ENCODE peak calls at places on chromosomes 12 and 14, in four cellular contexts. K, T, M and D are unnamed samples.

GRCh38 chr12:58584885-58585284 is 335.4 kb downstream of the LRIG3 start:
- DNase-seq in K (peak), T (no peak), M (no peak), D (no peak)

GRCh38 chr14:48814562-48814961 is 771.6 kb downstream of the RPS29 start:
- DNase-seq in K (no peak), T (no peak), M (no peak), D (no peak)

GRCh38 chr12:105617141-105617540 is 286.6 kb downstream of the C12orf75 start:
- DNase-seq in K (no peak), T (no peak), M (no peak), D (no peak)

GRCh38 chr14:23627961-23628360 is 8.2 kb upstream of the DHRS2 start:
- DNase-seq in K (no peak), T (no peak), M (no peak), D (no peak)

GRCh38 chr14:56487761-56488160 is 91.8 kb upstream of the TMEM260 start:
- DNase-seq in K (peak), T (no peak), M (no peak), D (no peak)

GRCh38 chr12:101552277-101552676 is 42.5 kb upstream of the MYBPC1 start:
- DNase-seq in K (peak), T (no peak), M (no peak), D (no peak)

GRCh38 chr12:106085213-106085612 is 53.5 kb downstream of the NUAK1 start:
- DNase-seq in K (no peak), T (no peak), M (no peak), D (no peak)

GRCh38 chr12:105562727-105563072 is 232.2 kb downstream of the C12orf75 start:
- DNase-seq in K (no peak), T (no peak), M (peak), D (no peak)

GRCh38 chr14:102088012-102088792 is 1.4 kb upstream of the HSP90AA1 start:
- DNase-seq in K (no peak), T (peak), M (no peak), D (no peak)

GRCh38 chr14:88791252-88791621 is 1.5 kb downstream of the EML5 start:
- DNase-seq in K (no peak), T (no peak), M (no peak), D (no peak)

GRCh38 chr14:89399594-89400068 is 17.4 kb downstream of the FOXN3 start:
- DNase-seq in K (peak), T (no peak), M (no peak), D (peak)

DNA sequence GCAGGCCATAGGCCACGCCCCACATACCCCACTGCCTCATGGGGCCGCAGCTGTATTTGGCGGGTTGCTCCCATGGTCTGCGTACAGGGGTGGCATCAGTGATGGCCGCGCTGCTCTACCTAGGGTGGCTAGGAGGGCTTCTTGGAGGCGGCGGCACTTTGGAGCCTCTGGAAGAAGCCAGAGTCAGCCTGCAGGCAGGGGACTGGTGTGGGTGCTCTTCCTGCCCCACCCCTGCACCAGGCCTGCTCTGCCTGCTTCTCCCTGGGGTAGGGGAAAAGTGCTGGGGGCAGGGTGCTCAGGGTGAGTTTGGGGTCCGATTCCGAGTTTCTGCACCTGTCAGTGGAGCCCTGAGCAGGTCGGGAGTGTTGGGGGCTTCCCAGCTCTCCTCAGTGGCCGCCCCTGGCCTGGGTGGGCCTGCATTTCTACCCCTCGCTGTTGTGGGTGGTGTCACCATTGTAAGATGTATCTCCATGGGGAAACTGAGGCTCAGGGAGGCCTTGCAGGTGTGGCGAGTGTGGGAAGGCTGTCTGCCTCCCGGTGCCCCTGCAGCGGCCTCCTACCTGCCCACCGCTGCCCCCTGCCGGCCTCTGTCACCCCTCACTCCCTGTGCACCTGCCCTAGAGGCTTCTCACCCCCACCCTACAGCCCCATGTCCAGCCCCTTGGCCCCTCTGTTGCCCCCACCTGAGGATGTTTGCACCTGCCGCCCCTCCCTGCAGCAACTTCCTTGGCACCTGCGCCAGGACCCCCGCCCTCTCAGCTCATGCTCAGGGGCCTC is 5.5 kb downstream of the CEP170B start:
- DNase-seq in K (no peak), T (no peak), M (peak), D (peak)
- TF ChIP-seq MAZ in K (no peak), T (no peak), M (no peak), D (no peak)

DNA sequence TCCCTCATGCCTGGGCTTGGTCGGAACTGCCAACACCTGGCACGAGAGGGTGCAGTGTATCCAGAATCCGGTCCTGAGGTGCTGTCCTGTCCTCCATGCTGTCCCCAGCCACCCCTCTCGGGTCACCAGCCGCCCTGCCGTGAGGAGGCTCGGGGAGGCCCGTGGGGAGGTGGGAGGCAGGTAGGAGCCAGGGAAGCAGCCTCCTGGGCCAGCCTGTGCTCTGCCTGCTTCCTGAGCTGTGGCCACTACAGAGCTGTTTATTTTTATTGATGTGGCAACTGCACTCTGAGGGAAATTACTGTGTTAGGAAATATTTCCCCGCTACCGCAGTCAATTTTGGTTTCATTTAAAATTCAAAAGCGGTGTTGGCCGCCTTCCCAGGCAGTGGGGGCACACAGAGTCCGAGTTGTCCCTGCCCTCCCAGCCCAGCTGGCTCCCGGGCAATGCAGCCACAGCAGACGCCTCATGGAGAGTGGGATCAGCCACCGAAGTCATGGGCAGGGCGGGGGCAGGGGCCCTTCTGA is 18.3 kb downstream of the NOC4L start:
- DNase-seq in K (peak), T (no peak), M (no peak), D (no peak)
- TF ChIP-seq MAZ in K (peak), T (no peak), M (no peak), D (no peak)

GRCh38 chr14:74572829-74573360 is 39.1 kb downstream of the LTBP2 start:
- DNase-seq in K (peak), T (no peak), M (no peak), D (no peak)
- TF ChIP-seq MAZ in K (no peak), T (no peak), M (no peak), D (no peak)

DNA sequence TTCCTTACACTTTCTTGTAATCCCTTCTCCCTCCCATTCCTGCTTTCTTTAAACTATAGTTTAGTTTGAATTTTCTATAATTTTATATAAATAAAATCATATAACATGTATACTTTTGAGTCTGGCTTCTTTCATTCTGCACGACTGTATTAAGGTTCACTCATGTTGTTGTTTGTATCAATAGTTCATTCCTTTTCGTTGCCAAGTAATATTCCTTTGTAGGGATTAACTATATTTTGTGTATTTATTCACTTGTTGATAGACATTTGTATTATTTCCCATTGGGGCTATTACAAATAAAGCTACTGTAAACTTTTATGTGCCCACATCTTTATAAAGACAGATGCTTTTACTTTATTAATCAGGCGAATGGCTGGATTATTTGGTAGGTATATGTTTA is 39.4 kb upstream of the TBC1D15 start:
- DNase-seq in K (no peak), T (no peak), M (no peak), D (no peak)
- TF ChIP-seq MAZ in K (no peak), T (no peak), M (no peak), D (no peak)

DNA sequence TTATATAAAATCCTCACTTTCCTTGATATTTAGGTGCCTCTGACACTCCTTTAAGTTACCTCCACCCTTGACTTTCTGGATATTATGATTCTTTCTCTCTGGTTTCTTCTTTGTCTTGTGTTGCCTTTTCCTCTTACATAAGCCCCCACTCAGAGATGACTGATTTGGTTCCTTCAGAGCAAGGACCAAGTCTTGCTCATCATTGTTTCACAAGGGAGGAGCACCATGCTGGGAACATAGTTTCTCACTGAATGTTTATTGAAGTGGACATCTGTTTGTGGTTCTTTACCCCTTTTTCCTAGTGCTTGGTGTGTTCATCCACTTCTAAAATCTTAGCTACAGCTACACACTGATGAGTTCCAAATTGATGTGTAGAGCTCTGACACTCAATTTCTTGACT is 161.3 kb upstream of the PTPRQ start:
- DNase-seq in K (peak), T (no peak), M (no peak), D (no peak)
- TF ChIP-seq MAZ in K (no peak), T (no peak), M (no peak), D (no peak)

GRCh38 chr14:96203635-96204034 is 1.0 kb upstream of the BDKRB2 start:
- DNase-seq in K (peak), T (no peak), M (no peak), D (no peak)
- TF ChIP-seq MAZ in K (no peak), T (no peak), M (no peak), D (no peak)

DNA sequence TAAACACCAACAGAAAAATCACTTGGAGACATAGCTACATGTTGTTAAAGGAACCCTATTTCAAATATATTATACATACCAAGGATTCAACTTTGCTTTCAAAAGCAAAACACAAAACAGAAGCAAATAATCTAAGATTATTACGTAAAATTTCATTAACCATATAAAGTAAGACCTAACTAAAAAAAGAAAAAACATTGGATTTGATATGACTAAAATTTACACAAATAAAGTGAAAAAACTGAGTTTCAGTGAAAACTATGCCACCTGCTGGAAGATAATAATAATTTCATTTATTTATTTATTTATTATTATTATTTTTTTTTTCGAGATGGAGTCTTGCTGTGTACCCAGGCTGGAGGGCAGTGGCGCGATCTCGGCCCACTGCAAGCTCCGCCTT is 45.2 kb downstream of the WDHD1 start:
- DNase-seq in K (peak), T (no peak), M (no peak), D (no peak)
- TF ChIP-seq MAZ in K (no peak), T (no peak), M (no peak), D (no peak)

DNA sequence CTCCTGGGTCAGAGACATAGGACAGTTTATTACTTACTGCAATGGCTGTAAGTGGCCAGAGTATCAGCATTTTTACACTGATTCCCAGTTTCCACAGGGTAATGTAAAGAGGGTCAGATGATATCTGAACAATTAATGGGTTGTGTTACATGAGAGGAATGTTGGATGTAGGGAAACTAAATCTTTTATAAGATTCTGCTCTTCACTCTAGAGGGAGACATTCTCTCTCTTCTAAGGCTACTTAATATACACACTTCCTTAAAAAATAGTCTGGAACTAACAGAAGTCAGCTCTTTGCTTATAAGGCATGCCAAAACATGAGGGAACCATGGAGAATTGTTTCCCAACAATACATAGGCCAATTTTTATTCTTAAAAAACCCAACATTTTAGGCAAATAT is 389.8 kb downstream of the ETNK1 start:
- DNase-seq in K (no peak), T (no peak), M (no peak), D (no peak)
- TF ChIP-seq MAZ in K (no peak), T (no peak), M (no peak), D (no peak)